ENCODE peak calls at places on chromosomes 2 and 18, in eight cellular contexts. B is Panc1, T is sigmoid colon, H is K562, D is OCI-LY7, Y is Caco-2, M is foreskin fibroblast, E is prostate gland. L is an unnamed sample.

GRCh38 chr2:26511466-26511865 is 33.5 kb upstream of the OTOF start:
- DNase-seq in E (no peak), Y (no peak), H (no peak), B (no peak), D (no peak), M (no peak), T (no peak), L (no peak)

GRCh38 chr2:209591021-209591420 is 167.2 kb downstream of the MAP2 start:
- DNase-seq in B (no peak), D (no peak), H (no peak), M (no peak), T (no peak), E (no peak), Y (no peak), L (no peak)

GRCh38 chr2:120419073-120419472 is 73.1 kb downstream of the INHBB start:
- DNase-seq in D (no peak), Y (no peak), H (no peak), T (no peak), B (no peak), M (no peak), E (peak), L (no peak)

GRCh38 chr2:12169721-12170120 is 423.3 kb downstream of the LPIN1 start:
- DNase-seq in E (no peak), H (no peak), M (peak), B (no peak), T (peak), Y (no peak), D (no peak), L (no peak)

GRCh38 chr2:85048534-85048933 is 77.6 kb downstream of the KCMF1 start:
- DNase-seq in Y (no peak), H (no peak), M (no peak), D (no peak), T (no peak), E (no peak), B (no peak), L (no peak)

GRCh38 chr18:62894681-62895390 is 179.5 kb downstream of the PHLPP1 start:
- DNase-seq in M (no peak), D (no peak), T (no peak), Y (no peak), E (no peak), B (no peak), H (no peak), L (no peak)

GRCh38 chr2:241863021-241863954 is 4.6 kb upstream of the PDCD1 start:
- DNase-seq in D (no peak), Y (no peak), M (no peak), E (no peak), B (no peak), T (peak), H (no peak), L (peak)

GRCh38 chr2:232683368-232683767 is 13.8 kb upstream of the GIGYF2 start:
- DNase-seq in T (no peak), E (no peak), H (no peak), M (no peak), D (no peak), Y (no peak), B (no peak), L (no peak)

GRCh38 chr2:145012806-145013205 is 492.9 kb upstream of the ZEB2 start:
- DNase-seq in H (no peak), Y (no peak), T (no peak), B (no peak), M (no peak), D (no peak), E (no peak), L (no peak)

GRCh38 chr2:156309106-156309505 is 23.4 kb downstream of the NR4A2 start:
- DNase-seq in D (no peak), T (no peak), M (no peak), H (no peak), E (no peak), B (no peak), Y (no peak), L (no peak)

GRCh38 chr2:181685150-181685688 is 4.9 kb upstream of the NEUROD1 start:
- DNase-seq in B (no peak), D (no peak), M (peak), E (no peak), T (no peak), Y (peak), H (no peak), L (peak)

GRCh38 chr2:26727641-26728561 is 35.4 kb downstream of the KCNK3 start:
- DNase-seq in T (no peak), M (peak), D (no peak), H (peak), B (no peak), E (no peak), Y (no peak), L (no peak)

GRCh38 chr2:220015576-220015975 is 388.1 kb downstream of the SLC4A3 start:
- DNase-seq in H (no peak), T (no peak), M (no peak), E (no peak), B (no peak), Y (no peak), D (no peak), L (no peak)

GRCh38 chr2:27320958-27321543 is 1.8 kb downstream of the MPV17 start:
- DNase-seq in E (peak), H (peak), Y (peak), M (peak), B (peak), D (no peak), T (peak), L (no peak)

GRCh38 chr2:26639685-26640240 is 1.4 kb downstream of the CIB4 start:
- DNase-seq in H (no peak), Y (no peak), M (no peak), D (no peak), E (no peak), B (no peak), T (no peak), L (no peak)

GRCh38 chr2:96616535-96616934 is 21.6 kb downstream of the KANSL3 start:
- DNase-seq in H (no peak), D (no peak), E (no peak), T (no peak), Y (no peak), M (no peak), B (no peak), L (no peak)

GRCh38 chr18:8785855-8786765 is 80.8 kb downstream of the MTCL1 start:
- DNase-seq in T (no peak), M (no peak), B (no peak), Y (no peak), E (no peak), D (no peak), H (no peak), L (no peak)

GRCh38 chr2:148867079-148867769 is 7.8 kb upstream of the KIF5C start:
- DNase-seq in Y (no peak), H (no peak), E (no peak), M (no peak), D (no peak), B (no peak), T (no peak), L (no peak)

GRCh38 chr2:98269274-98269673 is 77.0 kb upstream of the CNGA3 start:
- DNase-seq in Y (no peak), T (no peak), D (peak), E (peak), B (peak), H (peak), M (peak), L (peak)

GRCh38 chr18:70499218-70499691 is 210.4 kb downstream of the SOCS6 start:
- DNase-seq in E (no peak), D (no peak), M (no peak), H (no peak), B (no peak), Y (no peak), T (no peak), L (no peak)

GRCh38 chr18:79576686-79577351 is 102.8 kb upstream of the CTDP1 start:
- DNase-seq in T (peak), E (peak), H (no peak), M (no peak), D (no peak), B (no peak), Y (no peak), L (no peak)

GRCh38 chr2:214127178-214127970 is 283.5 kb upstream of the VWC2L start:
- DNase-seq in H (no peak), Y (no peak), D (no peak), T (no peak), E (no peak), M (peak), B (no peak), L (no peak)

GRCh38 chr2:27920148-27920885 is 29.8 kb downstream of the BABAM2 start:
- DNase-seq in D (no peak), Y (no peak), E (peak), B (peak), T (no peak), M (no peak), H (no peak), L (no peak)

GRCh38 chr2:164771897-164772296 is 69.7 kb downstream of the COBLL1 start:
- DNase-seq in E (no peak), Y (no peak), M (no peak), H (no peak), B (no peak), T (no peak), D (no peak), L (no peak)

GRCh38 chr18:47422524-47422923 is 171.1 kb upstream of the SKOR2 start:
- DNase-seq in E (no peak), B (no peak), D (no peak), Y (no peak), M (no peak), H (peak), T (no peak), L (no peak)

GRCh38 chr18:72762505-72763122 is 105.2 kb downstream of the NETO1 start:
- DNase-seq in M (peak), B (peak), E (peak), Y (no peak), D (peak), T (no peak), H (peak), L (peak)

GRCh38 chr2:31382452-31383120 is 32.0 kb downstream of the XDH start:
- DNase-seq in B (no peak), Y (no peak), M (no peak), H (no peak), D (no peak), E (no peak), T (no peak), L (no peak)

GRCh38 chr2:28991021-28991420 is 9.9 kb downstream of the TOGARAM2 start:
- DNase-seq in Y (no peak), D (no peak), M (no peak), H (no peak), B (no peak), T (peak), E (no peak), L (no peak)

GRCh38 chr18:40651163-40651562 is 1303.9 kb upstream of the PIK3C3 start:
- DNase-seq in D (no peak), Y (no peak), H (no peak), B (no peak), T (no peak), E (no peak), M (no peak), L (no peak)

GRCh38 chr2:10355471-10356458 is 53.1 kb downstream of the HPCAL1 start:
- DNase-seq in E (no peak), M (no peak), H (no peak), B (no peak), T (no peak), D (no peak), Y (no peak), L (no peak)

GRCh38 chr2:235504459-235505200 is 10.8 kb downstream of the AGAP1 start:
- DNase-seq in B (no peak), E (no peak), M (no peak), T (no peak), Y (no peak), H (no peak), D (no peak), L (no peak)
- TF ChIP-seq CTCF in B (no peak), E (no peak), M (no peak), T (no peak), Y (no peak), H (no peak), D (no peak), L (no peak)

DNA sequence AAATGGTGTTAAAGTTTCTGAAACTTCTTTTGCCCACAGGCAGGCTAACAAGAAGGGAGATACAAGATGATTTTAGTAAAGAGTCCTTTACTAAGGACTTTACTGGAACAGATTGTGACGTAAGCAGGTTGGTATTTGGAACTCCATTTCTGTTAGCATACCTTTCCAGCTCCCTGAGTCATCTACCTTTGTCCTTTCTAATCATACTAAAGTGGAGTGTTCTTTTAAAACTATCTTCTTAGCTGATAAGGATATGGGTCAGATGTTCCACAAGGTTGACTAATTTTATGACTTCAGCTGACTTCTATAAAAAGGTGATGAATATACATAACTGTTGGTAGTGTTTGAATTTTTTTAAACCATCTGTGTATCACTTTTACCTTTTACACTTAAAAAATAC is 21.1 kb downstream of the UGP2 start:
- DNase-seq in Y (no peak), M (no peak), E (no peak), T (no peak), D (no peak), H (no peak), B (no peak), L (no peak)
- TF ChIP-seq CTCF in Y (no peak), M (no peak), E (no peak), T (no peak), D (no peak), H (no peak), B (no peak), L (no peak)

DNA sequence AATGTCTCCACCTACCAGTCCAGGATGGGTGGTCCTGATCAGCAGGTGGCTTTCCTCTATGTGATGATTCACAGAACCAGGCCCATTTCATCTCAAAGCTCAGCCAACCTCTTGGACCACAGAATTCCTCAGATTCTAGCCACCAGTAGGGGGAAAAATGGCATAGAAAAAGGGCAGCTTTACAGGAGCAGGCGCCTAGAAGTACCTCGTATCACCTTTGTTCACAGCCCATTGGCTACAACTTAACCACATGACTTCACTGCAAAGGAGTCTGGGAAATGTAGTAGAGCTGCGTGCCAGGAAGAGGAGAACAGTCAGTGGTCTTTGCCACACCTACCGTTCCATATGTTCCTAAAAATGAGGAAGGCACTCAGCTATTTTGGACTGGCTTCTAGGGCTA is 62.8 kb upstream of the DTNA start:
- DNase-seq in T (no peak), M (no peak), Y (peak), B (no peak), D (peak), E (no peak), H (no peak), L (no peak)
- TF ChIP-seq CTCF in T (no peak), M (no peak), Y (no peak), B (no peak), D (no peak), E (no peak), H (no peak), L (no peak)

GRCh38 chr2:7022956-7023467 is 105.8 kb downstream of the RNF144A start:
- DNase-seq in M (no peak), D (no peak), T (no peak), H (no peak), E (no peak), B (no peak), Y (no peak), L (no peak)
- TF ChIP-seq CTCF in M (no peak), D (no peak), T (no peak), H (no peak), E (no peak), B (no peak), Y (no peak), L (no peak)

GRCh38 chr2:174614261-174614660 is 16.7 kb upstream of the WIPF1 start:
- DNase-seq in Y (no peak), T (no peak), D (no peak), H (no peak), M (peak), E (no peak), B (no peak), L (no peak)
- TF ChIP-seq CTCF in Y (no peak), T (no peak), D (no peak), H (no peak), M (no peak), E (no peak), B (no peak), L (no peak)

GRCh38 chr18:35949903-35950627 is 22.4 kb upstream of the RMP24 start:
- DNase-seq in H (peak), B (no peak), D (peak), T (peak), Y (no peak), E (peak), M (peak), L (peak)

GRCh38 chr18:35949090-35949489 is 23.4 kb upstream of the RMP24 start:
- DNase-seq in T (no peak), M (no peak), D (no peak), Y (no peak), H (no peak), E (no peak), B (no peak), L (no peak)

GRCh38 chr18:35948080-35948479 is 24.4 kb upstream of the RMP24 start:
- DNase-seq in T (no peak), D (no peak), M (no peak), Y (no peak), B (no peak), E (no peak), H (no peak), L (no peak)

GRCh38 chr18:35953688-35954087 is 18.8 kb upstream of the RMP24 start:
- DNase-seq in E (no peak), B (no peak), H (no peak), D (no peak), T (no peak), M (no peak), Y (no peak), L (no peak)

GRCh38 chr18:35950628-35950982 is 21.9 kb upstream of the RMP24 start:
- DNase-seq in E (no peak), T (no peak), Y (no peak), M (no peak), D (no peak), H (no peak), B (no peak), L (no peak)
- TF ChIP-seq CTCF in E (no peak), T (no peak), Y (no peak), M (no peak), D (peak), H (no peak), B (peak), L (no peak)

GRCh38 chr2:168892327-168892726 is 2.1 kb upstream of the SPC25 start:
- DNase-seq in D (no peak), Y (no peak), B (no peak), T (no peak), H (no peak), M (no peak), E (no peak), L (no peak)

GRCh38 chr2:168894101-168894500 is 3.9 kb upstream of the SPC25 start:
- DNase-seq in T (no peak), B (no peak), E (no peak), H (no peak), D (no peak), M (no peak), Y (no peak), L (no peak)

GRCh38 chr2:168889635-168890005 is 610 bp downstream of the SPC25 start:
- DNase-seq in M (no peak), E (no peak), Y (no peak), D (peak), T (no peak), H (no peak), B (no peak), L (no peak)

GRCh38 chr2:168894720-168895119 is 4.5 kb upstream of the SPC25 start:
- DNase-seq in H (no peak), E (no peak), D (no peak), B (no peak), M (no peak), Y (no peak), T (no peak), L (no peak)

GRCh38 chr2:168890006-168890782 is at the start of gene SPC25:
- DNase-seq in T (peak), D (peak), Y (peak), E (peak), B (peak), M (peak), H (peak), L (peak)
- TF ChIP-seq CTCF in T (no peak), D (no peak), Y (no peak), E (no peak), B (no peak), M (no peak), H (no peak), L (no peak)

GRCh38 chr2:159118859-159119510 is 150.5 kb downstream of the TANC1 start:
- DNase-seq in T (no peak), E (no peak), M (no peak), B (no peak), H (no peak), Y (no peak), D (no peak), L (no peak)
- TF ChIP-seq CTCF in T (no peak), E (no peak), M (no peak), B (peak), H (no peak), Y (no peak), D (peak), L (no peak)

GRCh38 chr2:44970846-44971450 is 29.4 kb downstream of the SIX3 start:
- DNase-seq in D (no peak), E (no peak), H (no peak), Y (no peak), T (no peak), M (no peak), B (no peak), L (no peak)

GRCh38 chr2:44972771-44973535 is 31.5 kb downstream of the SIX3 start:
- DNase-seq in B (no peak), T (no peak), M (no peak), Y (no peak), H (no peak), E (no peak), D (no peak), L (no peak)

GRCh38 chr2:44975571-44976450 is 33.4 kb downstream of the SIX2 start:
- DNase-seq in T (no peak), B (no peak), E (no peak), Y (no peak), M (no peak), D (no peak), H (peak), L (peak)

GRCh38 chr2:44969936-44970335 is 28.4 kb downstream of the SIX3 start:
- DNase-seq in M (no peak), Y (no peak), D (no peak), H (no peak), E (no peak), B (no peak), T (no peak), L (no peak)

DNA sequence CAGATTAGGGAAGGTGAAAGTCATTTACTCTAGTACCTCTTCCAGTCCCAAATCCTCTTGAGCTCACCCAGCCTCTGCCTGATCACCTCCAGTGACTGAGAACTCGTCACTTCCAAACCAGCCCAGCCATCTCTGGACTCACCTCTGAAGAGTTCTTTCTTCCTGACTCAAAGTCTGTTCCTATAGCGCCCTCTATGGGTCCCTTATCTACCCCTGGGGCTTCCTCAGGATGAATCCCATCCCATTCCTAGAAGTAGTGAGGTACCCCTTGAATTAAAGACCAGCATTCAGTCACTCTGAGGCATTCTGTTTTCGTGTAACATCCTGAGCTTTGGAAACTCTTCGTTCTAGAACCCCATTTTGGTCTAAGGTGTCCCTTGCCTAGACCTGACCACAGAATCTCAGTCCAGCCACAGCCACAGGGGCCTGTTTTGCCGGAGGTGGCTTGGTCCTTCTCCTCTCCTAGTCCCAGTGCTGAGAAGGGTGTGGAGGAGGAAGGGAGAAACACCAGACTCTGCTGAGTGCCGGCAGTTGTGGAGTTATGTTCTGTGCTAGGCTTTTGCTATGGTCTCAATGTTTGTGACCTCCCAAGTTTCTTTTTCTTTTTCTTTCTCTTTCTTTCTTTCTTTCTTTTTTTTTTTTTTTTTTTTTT is 32.7 kb downstream of the SIX3 start:
- DNase-seq in H (peak), M (no peak), Y (peak), B (no peak), D (peak), E (no peak), T (no peak), L (no peak)
- TF ChIP-seq CTCF in H (peak), M (peak), Y (peak), B (peak), D (peak), E (no peak), T (no peak), L (peak)

L was measured in GM10248.